ENCODE peak calls at places on chromosomes 1 and 21, in four cellular contexts. One of them, this sample, is unnamed.

GRCh38 chr1:246428542-246429308 is 78.4 kb downstream of the SMYD3 start:
- DNase-seq in cardiac fibroblast: peak
- DNase-seq in NCI-H748 treated with DMSO at 0.1 percent for 48 hours: no peak
- DNase-seq in left ventricle myocardium inferior: no peak
- DNase-seq in this sample: no peak

GRCh38 chr1:5643360-5644090 is 348.7 kb downstream of the NPHP4 start:
- DNase-seq in NCI-H748 treated with DMSO at 0.1 percent for 48 hours: no peak
- DNase-seq in left ventricle myocardium inferior: no peak
- DNase-seq in cardiac fibroblast: no peak
- DNase-seq in this sample: no peak

GRCh38 chr21:29135481-29135880 is 5.0 kb downstream of the MAP3K7CL start:
- DNase-seq in cardiac fibroblast: no peak
- DNase-seq in left ventricle myocardium inferior: no peak
- DNase-seq in NCI-H748 treated with DMSO at 0.1 percent for 48 hours: no peak
- DNase-seq in this sample: no peak

GRCh38 chr1:37477198-37477931 is 3.0 kb downstream of the ZC3H12A start:
- DNase-seq in cardiac fibroblast: peak
- DNase-seq in left ventricle myocardium inferior: no peak
- DNase-seq in NCI-H748 treated with DMSO at 0.1 percent for 48 hours: no peak
- DNase-seq in this sample: no peak

GRCh38 chr1:163337631-163338030 is 15.9 kb downstream of the NUF2 start:
- DNase-seq in cardiac fibroblast: peak
- DNase-seq in left ventricle myocardium inferior: no peak
- DNase-seq in NCI-H748 treated with DMSO at 0.1 percent for 48 hours: no peak
- DNase-seq in this sample: no peak

GRCh38 chr1:31586376-31587327 is 10.3 kb downstream of the TINAGL1 start:
- DNase-seq in NCI-H748 treated with DMSO at 0.1 percent for 48 hours: no peak
- DNase-seq in left ventricle myocardium inferior: no peak
- DNase-seq in cardiac fibroblast: no peak
- DNase-seq in this sample: no peak

GRCh38 chr1:174217787-174218574 is 58.7 kb downstream of the RABGAP1L start:
- DNase-seq in NCI-H748 treated with DMSO at 0.1 percent for 48 hours: peak
- DNase-seq in cardiac fibroblast: peak
- DNase-seq in left ventricle myocardium inferior: no peak
- DNase-seq in this sample: peak

GRCh38 chr21:44869860-44870747 is 3.4 kb downstream of the PTTG1IP start:
- DNase-seq in NCI-H748 treated with DMSO at 0.1 percent for 48 hours: no peak
- DNase-seq in cardiac fibroblast: peak
- DNase-seq in left ventricle myocardium inferior: no peak
- DNase-seq in this sample: no peak

GRCh38 chr1:17304155-17304826 is 3.7 kb upstream of the PADI4 start:
- DNase-seq in left ventricle myocardium inferior: no peak
- DNase-seq in NCI-H748 treated with DMSO at 0.1 percent for 48 hours: no peak
- DNase-seq in cardiac fibroblast: no peak
- DNase-seq in this sample: no peak

GRCh38 chr1:38190978-38191377 is 144.4 kb upstream of the POU3F1 start:
- DNase-seq in NCI-H748 treated with DMSO at 0.1 percent for 48 hours: no peak
- DNase-seq in cardiac fibroblast: no peak
- DNase-seq in left ventricle myocardium inferior: no peak
- DNase-seq in this sample: no peak

GRCh38 chr1:115052454-115053083 is 22.9 kb downstream of the TSHB start:
- DNase-seq in left ventricle myocardium inferior: peak
- DNase-seq in cardiac fibroblast: peak
- DNase-seq in NCI-H748 treated with DMSO at 0.1 percent for 48 hours: peak
- DNase-seq in this sample: peak

GRCh38 chr1:9080704-9081291 is 11.4 kb upstream of the SLC2A5 start:
- DNase-seq in cardiac fibroblast: no peak
- DNase-seq in left ventricle myocardium inferior: no peak
- DNase-seq in NCI-H748 treated with DMSO at 0.1 percent for 48 hours: no peak
- DNase-seq in this sample: no peak

GRCh38 chr1:52593495-52593894 is 8.7 kb upstream of the GPX7 start:
- DNase-seq in NCI-H748 treated with DMSO at 0.1 percent for 48 hours: no peak
- DNase-seq in cardiac fibroblast: no peak
- DNase-seq in left ventricle myocardium inferior: no peak
- DNase-seq in this sample: no peak

GRCh38 chr1:147600119-147601111 is 59.1 kb downstream of the BCL9 start:
- DNase-seq in cardiac fibroblast: peak
- DNase-seq in left ventricle myocardium inferior: no peak
- DNase-seq in NCI-H748 treated with DMSO at 0.1 percent for 48 hours: no peak
- DNase-seq in this sample: peak

GRCh38 chr1:86832409-86832808 is 81.5 kb downstream of the SELENOF start:
- DNase-seq in NCI-H748 treated with DMSO at 0.1 percent for 48 hours: no peak
- DNase-seq in left ventricle myocardium inferior: no peak
- DNase-seq in cardiac fibroblast: no peak
- DNase-seq in this sample: no peak

GRCh38 chr1:62424412-62424811 is 12.4 kb upstream of the USP1 start:
- DNase-seq in NCI-H748 treated with DMSO at 0.1 percent for 48 hours: no peak
- DNase-seq in cardiac fibroblast: peak
- DNase-seq in left ventricle myocardium inferior: no peak
- DNase-seq in this sample: no peak

GRCh38 chr1:94832446-94832845 is 12.3 kb downstream of the SLC44A3 start:
- DNase-seq in left ventricle myocardium inferior: no peak
- DNase-seq in cardiac fibroblast: peak
- DNase-seq in NCI-H748 treated with DMSO at 0.1 percent for 48 hours: no peak
- DNase-seq in this sample: no peak

GRCh38 chr1:17281775-17282181 is 26.2 kb upstream of the PADI4 start:
- DNase-seq in left ventricle myocardium inferior: no peak
- DNase-seq in cardiac fibroblast: no peak
- DNase-seq in NCI-H748 treated with DMSO at 0.1 percent for 48 hours: no peak
- DNase-seq in this sample: no peak

GRCh38 chr21:42609806-42610205 is 43.6 kb upstream of the PDE9A start:
- DNase-seq in cardiac fibroblast: no peak
- DNase-seq in NCI-H748 treated with DMSO at 0.1 percent for 48 hours: no peak
- DNase-seq in left ventricle myocardium inferior: no peak
- DNase-seq in this sample: no peak

GRCh38 chr1:94118013-94118412 is 2.9 kb downstream of the ABCA4 start:
- DNase-seq in cardiac fibroblast: no peak
- DNase-seq in left ventricle myocardium inferior: no peak
- DNase-seq in NCI-H748 treated with DMSO at 0.1 percent for 48 hours: no peak
- DNase-seq in this sample: no peak

GRCh38 chr21:46151989-46152938 is 3.1 kb downstream of the FTCD start:
- DNase-seq in cardiac fibroblast: no peak
- DNase-seq in NCI-H748 treated with DMSO at 0.1 percent for 48 hours: no peak
- DNase-seq in left ventricle myocardium inferior: no peak
- DNase-seq in this sample: no peak

GRCh38 chr1:9200441-9200840 is 34.1 kb upstream of the H6PD start:
- DNase-seq in left ventricle myocardium inferior: no peak
- DNase-seq in NCI-H748 treated with DMSO at 0.1 percent for 48 hours: no peak
- DNase-seq in cardiac fibroblast: peak
- DNase-seq in this sample: no peak

GRCh38 chr1:14949836-14950674 is 203.5 kb upstream of the TMEM51 start:
- DNase-seq in left ventricle myocardium inferior: no peak
- DNase-seq in cardiac fibroblast: no peak
- DNase-seq in NCI-H748 treated with DMSO at 0.1 percent for 48 hours: no peak
- DNase-seq in this sample: no peak

GRCh38 chr1:199029401-199029800 is 390.6 kb downstream of the PTPRC start:
- DNase-seq in NCI-H748 treated with DMSO at 0.1 percent for 48 hours: no peak
- DNase-seq in left ventricle myocardium inferior: no peak
- DNase-seq in cardiac fibroblast: peak
- DNase-seq in this sample: no peak

GRCh38 chr1:151405167-151405951 is 6.0 kb downstream of the PSMB4 start:
- DNase-seq in left ventricle myocardium inferior: peak
- DNase-seq in cardiac fibroblast: no peak
- DNase-seq in NCI-H748 treated with DMSO at 0.1 percent for 48 hours: no peak
- DNase-seq in this sample: no peak

GRCh38 chr1:78255849-78256248 is 210.1 kb downstream of the GIPC2 start:
- DNase-seq in left ventricle myocardium inferior: no peak
- DNase-seq in NCI-H748 treated with DMSO at 0.1 percent for 48 hours: no peak
- DNase-seq in cardiac fibroblast: peak
- DNase-seq in this sample: no peak

This sample was measured in NCI-H2227 treated with DMSO at 0.1 percent for 48 hours.